ENCODE peak calls at places on chromosome 20, in eight cellular contexts. R, Q, A, T, Y, F, M and C are unnamed samples.

GRCh38 chr20:46220808-46221207 is 87.5 kb downstream of the CDH22 start:
- DNase-seq in R (no peak), Y (peak; percentile 63), Q (no peak), F (no peak), T (no peak), A (no peak), M (peak; percentile 75), C (no peak)

GRCh38 chr20:20547221-20547875 is 165.1 kb downstream of the RALGAPA2 start:
- DNase-seq in T (no peak), A (no peak), Q (no peak), F (no peak), Y (no peak), M (no peak), R (no peak), C (no peak)

GRCh38 chr20:34045294-34045693 is 51.6 kb downstream of the RALY start:
- DNase-seq in M (no peak), A (peak; percentile 11), F (no peak), T (no peak), Q (peak; percentile 17), R (no peak), Y (no peak), C (no peak)

GRCh38 chr20:23246682-23247664 is 103.6 kb upstream of the NXT1 start:
- DNase-seq in Q (no peak), F (no peak), R (no peak), T (peak; percentile 61), A (no peak), M (no peak), Y (no peak), C (no peak)

GRCh38 chr20:47354710-47355488 is 1.6 kb downstream of the ZMYND8 start:
- DNase-seq in Y (no peak), M (no peak), F (no peak), A (no peak), T (peak; percentile 19), R (no peak), Q (peak; percentile 69), C (no peak)

GRCh38 chr20:63736893-63737689 is 627 bp downstream of the LIME1 start:
- DNase-seq in R (no peak), Q (no peak), F (no peak), M (no peak), T (peak; percentile 89), Y (no peak), A (no peak), C (no peak)

GRCh38 chr20:35093245-35093884 is 758 bp upstream of the TRPC4AP start:
- DNase-seq in T (no peak), A (no peak), F (no peak), R (no peak), Y (no peak), Q (peak; percentile 31), M (no peak), C (peak; percentile 67)

GRCh38 chr20:36399147-36399968 is 93.2 kb downstream of the DLGAP4 start:
- DNase-seq in A (no peak), Y (peak; percentile 98), F (no peak), T (no peak), R (peak; percentile 40), Q (peak; percentile 73), M (peak; percentile 91), C (peak; percentile 39)

GRCh38 chr20:21575167-21575566 is 61.3 kb upstream of the NKX2-2 start:
- DNase-seq in R (no peak), T (no peak), A (no peak), F (no peak), Y (no peak), M (no peak), Q (no peak), C (no peak)

GRCh38 chr20:39112196-39112743 is 150.1 kb downstream of the DHX35 start:
- DNase-seq in T (no peak), F (no peak), Q (peak; percentile 41), Y (peak; percentile 89), M (peak; percentile 50), R (peak; percentile 7), A (peak; percentile 29), C (no peak)

GRCh38 chr20:31811198-31811597 is 8.0 kb upstream of the MYLK2 start:
- DNase-seq in Y (no peak), F (no peak), M (no peak), Q (no peak), R (no peak), A (no peak), T (no peak), C (no peak)

GRCh38 chr20:6976096-6976495 is 208.6 kb downstream of the BMP2 start:
- DNase-seq in A (no peak), T (no peak), Y (no peak), F (no peak), M (no peak), R (no peak), Q (no peak), C (no peak)

GRCh38 chr20:46746972-46747371 is 37.5 kb downstream of the SLC2A10 start:
- DNase-seq in T (no peak), F (no peak), A (no peak), Q (no peak), Y (no peak), R (no peak), M (peak; percentile 28), C (no peak)

GRCh38 chr20:23331450-23331849 is 19.1 kb upstream of the NXT1 start:
- DNase-seq in R (no peak), Y (no peak), Q (no peak), A (no peak), F (no peak), M (no peak), T (no peak), C (no peak)

GRCh38 chr20:33569290-33570094 is 79.6 kb downstream of the CBFA2T2 start:
- DNase-seq in M (no peak), R (no peak), Q (no peak), T (no peak), A (no peak), F (no peak), Y (peak; percentile 28), C (no peak)

GRCh38 chr20:2741881-2742280 is 49.3 kb downstream of the EBF4 start:
- DNase-seq in Y (no peak), F (no peak), A (no peak), Q (no peak), M (no peak), T (no peak), R (no peak), C (no peak)

GRCh38 chr20:5177071-5177470 is 50.3 kb downstream of the CDS2 start:
- DNase-seq in A (no peak), Q (no peak), M (no peak), F (no peak), Y (no peak), T (no peak), R (no peak), C (no peak)

GRCh38 chr20:58714340-58714922 is 21.8 kb downstream of the NPEPL1 start:
- DNase-seq in R (no peak), Q (no peak), A (peak; percentile 2), F (no peak), Y (no peak), T (peak; percentile 61), M (no peak), C (no peak)

GRCh38 chr20:32358883-32359632 is 927 bp downstream of the ASXL1 start:
- DNase-seq in M (no peak), Q (peak; percentile 63), R (peak; percentile 54), Y (peak; percentile 99), F (peak; percentile 67), T (peak; percentile 94), A (peak; percentile 76), C (no peak)

GRCh38 chr20:38730989-38731737 is 6.9 kb downstream of the SLC32A1 start:
- DNase-seq in R (peak; percentile 42), A (peak; percentile 46), M (peak; percentile 73), T (peak; percentile 93), F (no peak), Y (peak; percentile 96), Q (peak; percentile 60), C (peak; percentile 51)

GRCh38 chr20:56400001-56400640 is 7.7 kb downstream of the CSTF1 start:
- DNase-seq in Q (peak; percentile 74), F (no peak), M (peak; percentile 51), A (peak; percentile 41), Y (peak; percentile 79), T (no peak), R (peak; percentile 68), C (peak; percentile 33)

GRCh38 chr20:4166726-4167035 is 151.3 kb upstream of the RNF24 start:
- DNase-seq in Q (no peak), T (no peak), R (no peak), A (no peak), Y (no peak), M (no peak), F (no peak), C (no peak)
- TF ChIP-seq CTCF in Q (no peak), T (no peak), R (no peak), A (no peak), Y (no peak), M (no peak), F (no peak), C (no peak)

GRCh38 chr20:11277170-11277569 is 603.4 kb upstream of the JAG1 start:
- DNase-seq in M (no peak), F (no peak), T (no peak), R (no peak), Y (no peak), Q (no peak), A (no peak), C (no peak)

GRCh38 chr20:11278461-11278860 is 604.7 kb upstream of the JAG1 start:
- DNase-seq in A (no peak), Y (no peak), Q (no peak), R (no peak), T (no peak), F (no peak), M (no peak), C (no peak)

GRCh38 chr20:11281768-11282167 is 608.0 kb upstream of the JAG1 start:
- DNase-seq in A (no peak), F (no peak), M (no peak), R (no peak), Q (no peak), Y (no peak), T (no peak), C (no peak)

GRCh38 chr20:11275740-11276139 is 601.9 kb upstream of the JAG1 start:
- DNase-seq in Q (no peak), A (no peak), T (no peak), M (no peak), Y (no peak), F (no peak), R (no peak), C (no peak)

GRCh38 chr20:11281240-11281639 is 607.4 kb upstream of the JAG1 start:
- DNase-seq in T (no peak), Y (no peak), R (no peak), M (no peak), A (no peak), Q (no peak), F (no peak), C (no peak)
- H3K4me3 ChIP-seq in T (no peak overlapping the region), Y (no peak overlapping the region), R (no peak overlapping the region), M (no peak overlapping the region), A (no peak overlapping the region), Q (no peak overlapping the region), F (no peak overlapping the region), C (no peak overlapping the region)

GRCh38 chr20:51563597-51564332 is 21.2 kb upstream of the NFATC2 start:
- DNase-seq in R (no peak), Y (peak; percentile 79), F (no peak), Q (peak; percentile 94), A (no peak), T (no peak), M (peak; percentile 51), C (peak; percentile 51)
- TF ChIP-seq POLR2AphosphoS5 in R (no peak), Y (no peak), F (peak; percentile 52), Q (no peak), A (no peak), T (no peak), M (no peak), C (no peak)

DNA sequence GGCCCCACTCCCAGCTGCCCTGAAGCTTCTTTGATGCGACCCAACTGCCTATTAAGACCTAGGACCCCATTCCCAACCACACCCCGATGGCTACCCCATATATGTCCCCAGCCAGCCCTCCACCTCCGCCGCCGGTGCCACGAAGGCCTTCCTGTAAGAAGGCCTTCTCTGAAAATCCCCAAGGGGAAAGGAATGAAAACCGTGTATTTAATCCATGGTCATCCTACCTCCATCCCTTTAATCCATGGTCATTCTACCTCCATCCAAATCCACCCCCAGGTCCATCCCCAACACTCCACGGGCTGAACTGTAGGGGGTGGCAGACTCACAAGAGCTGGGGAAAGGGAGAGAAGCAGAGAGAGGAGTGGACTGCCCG is 545 bp upstream of the VSX1 start:
- DNase-seq in Y (no peak), M (no peak), R (no peak), T (no peak), F (peak; percentile 15), A (no peak), Q (no peak), C (no peak)
- TF ChIP-seq CTCF in Y (peak; percentile 36), M (no peak), R (no peak), T (no peak), F (no peak), A (no peak), Q (no peak), C (no peak)